ENCODE peak calls at places on chromosomes 2 and 18, in seven cellular contexts. L, H, X, N, V, G and Q are unnamed samples.

GRCh38 chr2:223218587-223219178 is 166.7 kb downstream of the KCNE4 start:
- DNase-seq in V (no peak), L (no peak), X (no peak), H (no peak), N (no peak), G (no peak), Q (no peak)

GRCh38 chr2:39623916-39624315 is 41.8 kb upstream of the TMEM178A start:
- DNase-seq in H (no peak), X (no peak), L (no peak), G (no peak), N (no peak), V (no peak), Q (no peak)

GRCh38 chr2:42569883-42570282 is 1.5 kb downstream of the MTA3 start:
- DNase-seq in G (no peak), X (no peak), L (peak; percentile 3), N (no peak), V (no peak), H (no peak), Q (peak; percentile 27)

GRCh38 chr2:156447761-156448160 is 11.6 kb downstream of the GPD2 start:
- DNase-seq in G (no peak), H (no peak), N (no peak), V (no peak), L (no peak), X (no peak), Q (no peak)

GRCh38 chr18:79538635-79539034 is 141.0 kb upstream of the CTDP1 start:
- DNase-seq in G (no peak), H (no peak), V (no peak), L (no peak), X (no peak), N (no peak), Q (no peak)

GRCh38 chr2:220076734-220077133 is 449.3 kb downstream of the SLC4A3 start:
- DNase-seq in V (no peak), N (no peak), X (no peak), L (peak; percentile 49), H (no peak), G (no peak), Q (peak; percentile 96)

GRCh38 chr18:49479381-49480137 is 7.5 kb downstream of the C18orf32 start:
- DNase-seq in N (no peak), G (no peak), H (no peak), X (no peak), L (peak; percentile 35), V (no peak), Q (no peak)

GRCh38 chr2:144268036-144268678 is 251.8 kb downstream of the ZEB2 start:
- DNase-seq in H (no peak), V (no peak), L (peak; percentile 2), X (no peak), G (no peak), N (no peak), Q (no peak)

GRCh38 chr2:65199891-65200290 is 27.7 kb upstream of the ACTR2 start:
- DNase-seq in H (no peak), X (no peak), N (peak; percentile 6), G (no peak), L (no peak), V (no peak), Q (peak; percentile 3)